ENCODE peak calls at places on chromosome 10, in ten cellular contexts. One of them, this sample, is unnamed.

GRCh38 chr10:91632671-91633550 is at the start of gene PPP1R3C:
- DNase-seq in Kasumi-1: peak
- DNase-seq in activated naive CD8-positive, alpha-beta T cell treated with anti-CD3 and anti-CD28 coated beads for 36 hours: peak
- DNase-seq in posterior cingulate gyrus: peak
- DNase-seq in activated T-helper 1 cell treated with anti-CD3 and anti-CD28 coated beads, Interleukin-12 subunit alpha, Interleukin-12 subunit beta, Interleukin-2, Interleukin-4 antibody, amounts not matched to agents 30 ng/mL and 10 ng/mL and 1 ng/mL, durations not matched to agents 14 hours and 24 hours and 36 hours: peak
- DNase-seq in T-helper 9 cell: no peak
- DNase-seq in endothelial cell: peak
- DNase-seq in iPS DF 6.9: peak
- DNase-seq in germinal center: peak
- DNase-seq in left lobe of liver: peak
- DNase-seq in this sample: peak

GRCh38 chr10:28685717-28686116 is 8.4 kb downstream of the BAMBI start:
- DNase-seq in Kasumi-1: no peak
- DNase-seq in activated naive CD8-positive, alpha-beta T cell treated with anti-CD3 and anti-CD28 coated beads for 36 hours: no peak
- DNase-seq in posterior cingulate gyrus: no peak
- DNase-seq in activated T-helper 1 cell treated with anti-CD3 and anti-CD28 coated beads, Interleukin-12 subunit alpha, Interleukin-12 subunit beta, Interleukin-2, Interleukin-4 antibody, amounts not matched to agents 30 ng/mL and 10 ng/mL and 1 ng/mL, durations not matched to agents 14 hours and 24 hours and 36 hours: no peak
- DNase-seq in T-helper 9 cell: no peak
- DNase-seq in endothelial cell: no peak
- DNase-seq in iPS DF 6.9: no peak
- DNase-seq in germinal center: no peak
- DNase-seq in left lobe of liver: no peak
- DNase-seq in this sample: no peak

GRCh38 chr10:18455086-18455884 is 196.1 kb downstream of the NSUN6 start:
- DNase-seq in Kasumi-1: no peak
- DNase-seq in activated naive CD8-positive, alpha-beta T cell treated with anti-CD3 and anti-CD28 coated beads for 36 hours: no peak
- DNase-seq in posterior cingulate gyrus: no peak
- DNase-seq in activated T-helper 1 cell treated with anti-CD3 and anti-CD28 coated beads, Interleukin-12 subunit alpha, Interleukin-12 subunit beta, Interleukin-2, Interleukin-4 antibody, amounts not matched to agents 30 ng/mL and 10 ng/mL and 1 ng/mL, durations not matched to agents 14 hours and 24 hours and 36 hours: no peak
- DNase-seq in T-helper 9 cell: no peak
- DNase-seq in endothelial cell: no peak
- DNase-seq in iPS DF 6.9: no peak
- DNase-seq in germinal center: no peak
- DNase-seq in left lobe of liver: no peak
- DNase-seq in this sample: no peak

GRCh38 chr10:79082035-79082373 is 13.2 kb downstream of the ZMIZ1 start:
- DNase-seq in Kasumi-1: no peak
- DNase-seq in activated naive CD8-positive, alpha-beta T cell treated with anti-CD3 and anti-CD28 coated beads for 36 hours: no peak
- DNase-seq in posterior cingulate gyrus: no peak
- DNase-seq in activated T-helper 1 cell treated with anti-CD3 and anti-CD28 coated beads, Interleukin-12 subunit alpha, Interleukin-12 subunit beta, Interleukin-2, Interleukin-4 antibody, amounts not matched to agents 30 ng/mL and 10 ng/mL and 1 ng/mL, durations not matched to agents 14 hours and 24 hours and 36 hours: no peak
- DNase-seq in T-helper 9 cell: no peak
- DNase-seq in endothelial cell: no peak
- DNase-seq in iPS DF 6.9: no peak
- DNase-seq in germinal center: no peak
- DNase-seq in left lobe of liver: no peak
- DNase-seq in this sample: no peak

GRCh38 chr10:102776779-102777417 is 33.1 kb downstream of the WBP1L start:
- DNase-seq in Kasumi-1: peak
- DNase-seq in activated naive CD8-positive, alpha-beta T cell treated with anti-CD3 and anti-CD28 coated beads for 36 hours: peak
- DNase-seq in posterior cingulate gyrus: peak
- DNase-seq in activated T-helper 1 cell treated with anti-CD3 and anti-CD28 coated beads, Interleukin-12 subunit alpha, Interleukin-12 subunit beta, Interleukin-2, Interleukin-4 antibody, amounts not matched to agents 30 ng/mL and 10 ng/mL and 1 ng/mL, durations not matched to agents 14 hours and 24 hours and 36 hours: no peak
- DNase-seq in T-helper 9 cell: no peak
- DNase-seq in endothelial cell: peak
- DNase-seq in iPS DF 6.9: no peak
- DNase-seq in germinal center: no peak
- DNase-seq in left lobe of liver: no peak
- DNase-seq in this sample: no peak

GRCh38 chr10:23432161-23432560 is 6.7 kb upstream of the OTUD1 start:
- DNase-seq in Kasumi-1: no peak
- DNase-seq in activated naive CD8-positive, alpha-beta T cell treated with anti-CD3 and anti-CD28 coated beads for 36 hours: no peak
- DNase-seq in posterior cingulate gyrus: no peak
- DNase-seq in activated T-helper 1 cell treated with anti-CD3 and anti-CD28 coated beads, Interleukin-12 subunit alpha, Interleukin-12 subunit beta, Interleukin-2, Interleukin-4 antibody, amounts not matched to agents 30 ng/mL and 10 ng/mL and 1 ng/mL, durations not matched to agents 14 hours and 24 hours and 36 hours: no peak
- DNase-seq in T-helper 9 cell: no peak
- DNase-seq in endothelial cell: no peak
- DNase-seq in iPS DF 6.9: no peak
- DNase-seq in germinal center: no peak
- DNase-seq in left lobe of liver: no peak
- DNase-seq in this sample: no peak

GRCh38 chr10:112952282-112952991 is 2.4 kb downstream of the TCF7L2 start:
- DNase-seq in Kasumi-1: no peak
- DNase-seq in activated naive CD8-positive, alpha-beta T cell treated with anti-CD3 and anti-CD28 coated beads for 36 hours: peak
- DNase-seq in posterior cingulate gyrus: no peak
- DNase-seq in activated T-helper 1 cell treated with anti-CD3 and anti-CD28 coated beads, Interleukin-12 subunit alpha, Interleukin-12 subunit beta, Interleukin-2, Interleukin-4 antibody, amounts not matched to agents 30 ng/mL and 10 ng/mL and 1 ng/mL, durations not matched to agents 14 hours and 24 hours and 36 hours: no peak
- DNase-seq in T-helper 9 cell: no peak
- DNase-seq in endothelial cell: peak
- DNase-seq in iPS DF 6.9: no peak
- DNase-seq in germinal center: no peak
- DNase-seq in left lobe of liver: no peak
- DNase-seq in this sample: no peak

GRCh38 chr10:120832106-120832505 is 19.1 kb upstream of the WDR11 start:
- DNase-seq in Kasumi-1: no peak
- DNase-seq in activated naive CD8-positive, alpha-beta T cell treated with anti-CD3 and anti-CD28 coated beads for 36 hours: no peak
- DNase-seq in posterior cingulate gyrus: no peak
- DNase-seq in activated T-helper 1 cell treated with anti-CD3 and anti-CD28 coated beads, Interleukin-12 subunit alpha, Interleukin-12 subunit beta, Interleukin-2, Interleukin-4 antibody, amounts not matched to agents 30 ng/mL and 10 ng/mL and 1 ng/mL, durations not matched to agents 14 hours and 24 hours and 36 hours: no peak
- DNase-seq in T-helper 9 cell: no peak
- DNase-seq in endothelial cell: no peak
- DNase-seq in iPS DF 6.9: no peak
- DNase-seq in germinal center: no peak
- DNase-seq in left lobe of liver: no peak
- DNase-seq in this sample: no peak

GRCh38 chr10:60236869-60237524 is 152.7 kb downstream of the ANK3 start:
- DNase-seq in Kasumi-1: peak
- DNase-seq in activated naive CD8-positive, alpha-beta T cell treated with anti-CD3 and anti-CD28 coated beads for 36 hours: peak
- DNase-seq in posterior cingulate gyrus: no peak
- DNase-seq in activated T-helper 1 cell treated with anti-CD3 and anti-CD28 coated beads, Interleukin-12 subunit alpha, Interleukin-12 subunit beta, Interleukin-2, Interleukin-4 antibody, amounts not matched to agents 30 ng/mL and 10 ng/mL and 1 ng/mL, durations not matched to agents 14 hours and 24 hours and 36 hours: no peak
- DNase-seq in T-helper 9 cell: no peak
- DNase-seq in endothelial cell: no peak
- DNase-seq in iPS DF 6.9: no peak
- DNase-seq in germinal center: peak
- DNase-seq in left lobe of liver: no peak
- DNase-seq in this sample: no peak

GRCh38 chr10:4254101-4254994 is 469.3 kb upstream of the KLF6 start:
- DNase-seq in Kasumi-1: no peak
- DNase-seq in activated naive CD8-positive, alpha-beta T cell treated with anti-CD3 and anti-CD28 coated beads for 36 hours: no peak
- DNase-seq in posterior cingulate gyrus: no peak
- DNase-seq in activated T-helper 1 cell treated with anti-CD3 and anti-CD28 coated beads, Interleukin-12 subunit alpha, Interleukin-12 subunit beta, Interleukin-2, Interleukin-4 antibody, amounts not matched to agents 30 ng/mL and 10 ng/mL and 1 ng/mL, durations not matched to agents 14 hours and 24 hours and 36 hours: no peak
- DNase-seq in T-helper 9 cell: no peak
- DNase-seq in endothelial cell: no peak
- DNase-seq in iPS DF 6.9: no peak
- DNase-seq in germinal center: no peak
- DNase-seq in left lobe of liver: no peak
- DNase-seq in this sample: no peak

GRCh38 chr10:130020651-130021372 is 56.7 kb upstream of the EBF3 start:
- DNase-seq in Kasumi-1: no peak
- DNase-seq in activated naive CD8-positive, alpha-beta T cell treated with anti-CD3 and anti-CD28 coated beads for 36 hours: no peak
- DNase-seq in posterior cingulate gyrus: no peak
- DNase-seq in activated T-helper 1 cell treated with anti-CD3 and anti-CD28 coated beads, Interleukin-12 subunit alpha, Interleukin-12 subunit beta, Interleukin-2, Interleukin-4 antibody, amounts not matched to agents 30 ng/mL and 10 ng/mL and 1 ng/mL, durations not matched to agents 14 hours and 24 hours and 36 hours: no peak
- DNase-seq in T-helper 9 cell: no peak
- DNase-seq in endothelial cell: no peak
- DNase-seq in iPS DF 6.9: no peak
- DNase-seq in germinal center: no peak
- DNase-seq in left lobe of liver: peak
- DNase-seq in this sample: no peak

GRCh38 chr10:14586901-14587300 is 187.8 kb downstream of the FAM107B start:
- DNase-seq in Kasumi-1: no peak
- DNase-seq in activated naive CD8-positive, alpha-beta T cell treated with anti-CD3 and anti-CD28 coated beads for 36 hours: no peak
- DNase-seq in posterior cingulate gyrus: no peak
- DNase-seq in activated T-helper 1 cell treated with anti-CD3 and anti-CD28 coated beads, Interleukin-12 subunit alpha, Interleukin-12 subunit beta, Interleukin-2, Interleukin-4 antibody, amounts not matched to agents 30 ng/mL and 10 ng/mL and 1 ng/mL, durations not matched to agents 14 hours and 24 hours and 36 hours: no peak
- DNase-seq in T-helper 9 cell: peak
- DNase-seq in endothelial cell: no peak
- DNase-seq in iPS DF 6.9: no peak
- DNase-seq in germinal center: no peak
- DNase-seq in left lobe of liver: no peak
- DNase-seq in this sample: no peak

GRCh38 chr10:14822879-14823755 is 14.7 kb downstream of the CDNF start:
- DNase-seq in Kasumi-1: peak
- DNase-seq in activated naive CD8-positive, alpha-beta T cell treated with anti-CD3 and anti-CD28 coated beads for 36 hours: peak
- DNase-seq in posterior cingulate gyrus: no peak
- DNase-seq in activated T-helper 1 cell treated with anti-CD3 and anti-CD28 coated beads, Interleukin-12 subunit alpha, Interleukin-12 subunit beta, Interleukin-2, Interleukin-4 antibody, amounts not matched to agents 30 ng/mL and 10 ng/mL and 1 ng/mL, durations not matched to agents 14 hours and 24 hours and 36 hours: no peak
- DNase-seq in T-helper 9 cell: peak
- DNase-seq in endothelial cell: peak
- DNase-seq in iPS DF 6.9: no peak
- DNase-seq in germinal center: peak
- DNase-seq in left lobe of liver: no peak
- DNase-seq in this sample: no peak

GRCh38 chr10:31368724-31369123 is 49.7 kb downstream of the ZEB1 start:
- DNase-seq in Kasumi-1: no peak
- DNase-seq in activated naive CD8-positive, alpha-beta T cell treated with anti-CD3 and anti-CD28 coated beads for 36 hours: no peak
- DNase-seq in posterior cingulate gyrus: no peak
- DNase-seq in activated T-helper 1 cell treated with anti-CD3 and anti-CD28 coated beads, Interleukin-12 subunit alpha, Interleukin-12 subunit beta, Interleukin-2, Interleukin-4 antibody, amounts not matched to agents 30 ng/mL and 10 ng/mL and 1 ng/mL, durations not matched to agents 14 hours and 24 hours and 36 hours: no peak
- DNase-seq in T-helper 9 cell: no peak
- DNase-seq in endothelial cell: no peak
- DNase-seq in iPS DF 6.9: no peak
- DNase-seq in germinal center: no peak
- DNase-seq in left lobe of liver: no peak
- DNase-seq in this sample: no peak

GRCh38 chr10:3781458-3782098 is 3.4 kb downstream of the KLF6 start:
- DNase-seq in Kasumi-1: peak
- DNase-seq in activated naive CD8-positive, alpha-beta T cell treated with anti-CD3 and anti-CD28 coated beads for 36 hours: peak
- DNase-seq in posterior cingulate gyrus: no peak
- DNase-seq in activated T-helper 1 cell treated with anti-CD3 and anti-CD28 coated beads, Interleukin-12 subunit alpha, Interleukin-12 subunit beta, Interleukin-2, Interleukin-4 antibody, amounts not matched to agents 30 ng/mL and 10 ng/mL and 1 ng/mL, durations not matched to agents 14 hours and 24 hours and 36 hours: no peak
- DNase-seq in T-helper 9 cell: peak
- DNase-seq in endothelial cell: peak
- DNase-seq in iPS DF 6.9: no peak
- DNase-seq in germinal center: no peak
- DNase-seq in left lobe of liver: no peak
- DNase-seq in this sample: no peak

GRCh38 chr10:69317175-69318086 is 39.1 kb downstream of the HK1 start:
- DNase-seq in Kasumi-1: no peak
- DNase-seq in activated naive CD8-positive, alpha-beta T cell treated with anti-CD3 and anti-CD28 coated beads for 36 hours: peak
- DNase-seq in posterior cingulate gyrus: no peak
- DNase-seq in activated T-helper 1 cell treated with anti-CD3 and anti-CD28 coated beads, Interleukin-12 subunit alpha, Interleukin-12 subunit beta, Interleukin-2, Interleukin-4 antibody, amounts not matched to agents 30 ng/mL and 10 ng/mL and 1 ng/mL, durations not matched to agents 14 hours and 24 hours and 36 hours: no peak
- DNase-seq in T-helper 9 cell: no peak
- DNase-seq in endothelial cell: no peak
- DNase-seq in iPS DF 6.9: no peak
- DNase-seq in germinal center: peak
- DNase-seq in left lobe of liver: no peak
- DNase-seq in this sample: no peak

GRCh38 chr10:58820862-58821559 is 308.3 kb downstream of the BICC1 start:
- DNase-seq in Kasumi-1: no peak
- DNase-seq in activated naive CD8-positive, alpha-beta T cell treated with anti-CD3 and anti-CD28 coated beads for 36 hours: no peak
- DNase-seq in posterior cingulate gyrus: no peak
- DNase-seq in activated T-helper 1 cell treated with anti-CD3 and anti-CD28 coated beads, Interleukin-12 subunit alpha, Interleukin-12 subunit beta, Interleukin-2, Interleukin-4 antibody, amounts not matched to agents 30 ng/mL and 10 ng/mL and 1 ng/mL, durations not matched to agents 14 hours and 24 hours and 36 hours: no peak
- DNase-seq in T-helper 9 cell: no peak
- DNase-seq in endothelial cell: no peak
- DNase-seq in iPS DF 6.9: no peak
- DNase-seq in germinal center: no peak
- DNase-seq in left lobe of liver: no peak
- DNase-seq in this sample: no peak

GRCh38 chr10:72248477-72249151 is 25.1 kb upstream of the DDIT4 start:
- DNase-seq in Kasumi-1: peak
- DNase-seq in activated naive CD8-positive, alpha-beta T cell treated with anti-CD3 and anti-CD28 coated beads for 36 hours: peak
- DNase-seq in posterior cingulate gyrus: no peak
- DNase-seq in activated T-helper 1 cell treated with anti-CD3 and anti-CD28 coated beads, Interleukin-12 subunit alpha, Interleukin-12 subunit beta, Interleukin-2, Interleukin-4 antibody, amounts not matched to agents 30 ng/mL and 10 ng/mL and 1 ng/mL, durations not matched to agents 14 hours and 24 hours and 36 hours: peak
- DNase-seq in T-helper 9 cell: peak
- DNase-seq in endothelial cell: peak
- DNase-seq in iPS DF 6.9: no peak
- DNase-seq in germinal center: peak
- DNase-seq in left lobe of liver: peak
- DNase-seq in this sample: peak

GRCh38 chr10:102281103-102281502 is 35.8 kb downstream of the GBF1 start:
- DNase-seq in Kasumi-1: peak
- DNase-seq in activated naive CD8-positive, alpha-beta T cell treated with anti-CD3 and anti-CD28 coated beads for 36 hours: no peak
- DNase-seq in posterior cingulate gyrus: no peak
- DNase-seq in activated T-helper 1 cell treated with anti-CD3 and anti-CD28 coated beads, Interleukin-12 subunit alpha, Interleukin-12 subunit beta, Interleukin-2, Interleukin-4 antibody, amounts not matched to agents 30 ng/mL and 10 ng/mL and 1 ng/mL, durations not matched to agents 14 hours and 24 hours and 36 hours: no peak
- DNase-seq in T-helper 9 cell: no peak
- DNase-seq in endothelial cell: no peak
- DNase-seq in iPS DF 6.9: no peak
- DNase-seq in germinal center: no peak
- DNase-seq in left lobe of liver: no peak
- DNase-seq in this sample: no peak

GRCh38 chr10:94066411-94066810 is 72.7 kb downstream of the PLCE1 start:
- DNase-seq in Kasumi-1: peak
- DNase-seq in activated naive CD8-positive, alpha-beta T cell treated with anti-CD3 and anti-CD28 coated beads for 36 hours: no peak
- DNase-seq in posterior cingulate gyrus: no peak
- DNase-seq in activated T-helper 1 cell treated with anti-CD3 and anti-CD28 coated beads, Interleukin-12 subunit alpha, Interleukin-12 subunit beta, Interleukin-2, Interleukin-4 antibody, amounts not matched to agents 30 ng/mL and 10 ng/mL and 1 ng/mL, durations not matched to agents 14 hours and 24 hours and 36 hours: no peak
- DNase-seq in T-helper 9 cell: no peak
- DNase-seq in endothelial cell: peak
- DNase-seq in iPS DF 6.9: peak
- DNase-seq in germinal center: no peak
- DNase-seq in left lobe of liver: no peak
- DNase-seq in this sample: no peak

GRCh38 chr10:483266-483665 is 206.2 kb downstream of the DIP2C start:
- DNase-seq in Kasumi-1: no peak
- DNase-seq in activated naive CD8-positive, alpha-beta T cell treated with anti-CD3 and anti-CD28 coated beads for 36 hours: no peak
- DNase-seq in posterior cingulate gyrus: no peak
- DNase-seq in activated T-helper 1 cell treated with anti-CD3 and anti-CD28 coated beads, Interleukin-12 subunit alpha, Interleukin-12 subunit beta, Interleukin-2, Interleukin-4 antibody, amounts not matched to agents 30 ng/mL and 10 ng/mL and 1 ng/mL, durations not matched to agents 14 hours and 24 hours and 36 hours: no peak
- DNase-seq in T-helper 9 cell: no peak
- DNase-seq in endothelial cell: no peak
- DNase-seq in iPS DF 6.9: no peak
- DNase-seq in germinal center: no peak
- DNase-seq in left lobe of liver: peak
- DNase-seq in this sample: no peak

GRCh38 chr10:131316321-131317075 is 5.0 kb upstream of the TCERG1L start:
- DNase-seq in Kasumi-1: no peak
- DNase-seq in activated naive CD8-positive, alpha-beta T cell treated with anti-CD3 and anti-CD28 coated beads for 36 hours: no peak
- DNase-seq in posterior cingulate gyrus: no peak
- DNase-seq in activated T-helper 1 cell treated with anti-CD3 and anti-CD28 coated beads, Interleukin-12 subunit alpha, Interleukin-12 subunit beta, Interleukin-2, Interleukin-4 antibody, amounts not matched to agents 30 ng/mL and 10 ng/mL and 1 ng/mL, durations not matched to agents 14 hours and 24 hours and 36 hours: no peak
- DNase-seq in T-helper 9 cell: no peak
- DNase-seq in endothelial cell: no peak
- DNase-seq in iPS DF 6.9: no peak
- DNase-seq in germinal center: no peak
- DNase-seq in left lobe of liver: no peak
- DNase-seq in this sample: peak

GRCh38 chr10:91887075-91887899 is 22.0 kb downstream of the FGFBP3 start:
- DNase-seq in Kasumi-1: peak
- DNase-seq in activated naive CD8-positive, alpha-beta T cell treated with anti-CD3 and anti-CD28 coated beads for 36 hours: peak
- DNase-seq in posterior cingulate gyrus: peak
- DNase-seq in activated T-helper 1 cell treated with anti-CD3 and anti-CD28 coated beads, Interleukin-12 subunit alpha, Interleukin-12 subunit beta, Interleukin-2, Interleukin-4 antibody, amounts not matched to agents 30 ng/mL and 10 ng/mL and 1 ng/mL, durations not matched to agents 14 hours and 24 hours and 36 hours: no peak
- DNase-seq in T-helper 9 cell: no peak
- DNase-seq in endothelial cell: peak
- DNase-seq in iPS DF 6.9: peak
- DNase-seq in germinal center: peak
- DNase-seq in left lobe of liver: no peak
- DNase-seq in this sample: no peak

GRCh38 chr10:93436577-93436976 is 45.6 kb downstream of the MYOF start:
- DNase-seq in Kasumi-1: no peak
- DNase-seq in activated naive CD8-positive, alpha-beta T cell treated with anti-CD3 and anti-CD28 coated beads for 36 hours: no peak
- DNase-seq in posterior cingulate gyrus: no peak
- DNase-seq in activated T-helper 1 cell treated with anti-CD3 and anti-CD28 coated beads, Interleukin-12 subunit alpha, Interleukin-12 subunit beta, Interleukin-2, Interleukin-4 antibody, amounts not matched to agents 30 ng/mL and 10 ng/mL and 1 ng/mL, durations not matched to agents 14 hours and 24 hours and 36 hours: no peak
- DNase-seq in T-helper 9 cell: no peak
- DNase-seq in endothelial cell: no peak
- DNase-seq in iPS DF 6.9: no peak
- DNase-seq in germinal center: no peak
- DNase-seq in left lobe of liver: no peak
- DNase-seq in this sample: no peak

GRCh38 chr10:79239930-79240713 is 107.1 kb upstream of the PPIF start:
- DNase-seq in Kasumi-1: no peak
- DNase-seq in activated naive CD8-positive, alpha-beta T cell treated with anti-CD3 and anti-CD28 coated beads for 36 hours: no peak
- DNase-seq in posterior cingulate gyrus: no peak
- DNase-seq in activated T-helper 1 cell treated with anti-CD3 and anti-CD28 coated beads, Interleukin-12 subunit alpha, Interleukin-12 subunit beta, Interleukin-2, Interleukin-4 antibody, amounts not matched to agents 30 ng/mL and 10 ng/mL and 1 ng/mL, durations not matched to agents 14 hours and 24 hours and 36 hours: no peak
- DNase-seq in T-helper 9 cell: no peak
- DNase-seq in endothelial cell: no peak
- DNase-seq in iPS DF 6.9: no peak
- DNase-seq in germinal center: no peak
- DNase-seq in left lobe of liver: no peak
- DNase-seq in this sample: no peak

GRCh38 chr10:85544956-85545355 is 821.6 kb downstream of the GRID1 start:
- DNase-seq in Kasumi-1: no peak
- DNase-seq in activated naive CD8-positive, alpha-beta T cell treated with anti-CD3 and anti-CD28 coated beads for 36 hours: no peak
- DNase-seq in posterior cingulate gyrus: no peak
- DNase-seq in activated T-helper 1 cell treated with anti-CD3 and anti-CD28 coated beads, Interleukin-12 subunit alpha, Interleukin-12 subunit beta, Interleukin-2, Interleukin-4 antibody, amounts not matched to agents 30 ng/mL and 10 ng/mL and 1 ng/mL, durations not matched to agents 14 hours and 24 hours and 36 hours: no peak
- DNase-seq in T-helper 9 cell: no peak
- DNase-seq in endothelial cell: no peak
- DNase-seq in iPS DF 6.9: no peak
- DNase-seq in germinal center: no peak
- DNase-seq in left lobe of liver: no peak
- DNase-seq in this sample: no peak

GRCh38 chr10:24463683-24464426 is 254.9 kb downstream of the KIAA1217 start:
- DNase-seq in Kasumi-1: no peak
- DNase-seq in activated naive CD8-positive, alpha-beta T cell treated with anti-CD3 and anti-CD28 coated beads for 36 hours: peak
- DNase-seq in posterior cingulate gyrus: no peak
- DNase-seq in activated T-helper 1 cell treated with anti-CD3 and anti-CD28 coated beads, Interleukin-12 subunit alpha, Interleukin-12 subunit beta, Interleukin-2, Interleukin-4 antibody, amounts not matched to agents 30 ng/mL and 10 ng/mL and 1 ng/mL, durations not matched to agents 14 hours and 24 hours and 36 hours: peak
- DNase-seq in T-helper 9 cell: no peak
- DNase-seq in endothelial cell: no peak
- DNase-seq in iPS DF 6.9: no peak
- DNase-seq in germinal center: no peak
- DNase-seq in left lobe of liver: peak
- DNase-seq in this sample: no peak

GRCh38 chr10:63103971-63104409 is 29.1 kb upstream of the NRBF2 start:
- DNase-seq in Kasumi-1: no peak
- DNase-seq in activated naive CD8-positive, alpha-beta T cell treated with anti-CD3 and anti-CD28 coated beads for 36 hours: peak
- DNase-seq in posterior cingulate gyrus: no peak
- DNase-seq in activated T-helper 1 cell treated with anti-CD3 and anti-CD28 coated beads, Interleukin-12 subunit alpha, Interleukin-12 subunit beta, Interleukin-2, Interleukin-4 antibody, amounts not matched to agents 30 ng/mL and 10 ng/mL and 1 ng/mL, durations not matched to agents 14 hours and 24 hours and 36 hours: no peak
- DNase-seq in T-helper 9 cell: no peak
- DNase-seq in endothelial cell: no peak
- DNase-seq in iPS DF 6.9: peak
- DNase-seq in germinal center: no peak
- DNase-seq in left lobe of liver: no peak
- DNase-seq in this sample: no peak

This sample was measured in chondrocyte.